ENCODE peak calls at places on chromosomes 7 and 10, in five cellular contexts. M is cardiac fibroblast, W is PC-9, R is progenitor cell of endocrine pancreas, N is tibial nerve. X is an unnamed sample.

GRCh38 chr10:78202386-78202785 is 168.7 kb downstream of the RPS24 start:
- DNase-seq in N (no peak), R (no peak), M (no peak), W (no peak), X (no peak)

GRCh38 chr10:86226801-86227201 is 139.8 kb downstream of the GRID1 start:
- DNase-seq in M (no peak), W (no peak), N (no peak), R (no peak), X (no peak)

GRCh38 chr7:1674161-1675035 is 4.3 kb downstream of the ELFN1 start:
- DNase-seq in N (no peak), W (no peak), R (peak), M (no peak), X (no peak)

GRCh38 chr10:78515037-78515872 is 481.6 kb downstream of the RPS24 start:
- DNase-seq in W (peak), M (peak), N (no peak), R (no peak), X (no peak)

GRCh38 chr10:124994573-124995473 is 52.9 kb downstream of the ZRANB1 start:
- DNase-seq in R (peak), N (no peak), W (no peak), M (no peak), X (peak)

GRCh38 chr7:9507281-9507680 is 1073.9 kb downstream of the NXPH1 start:
- DNase-seq in R (no peak), N (no peak), M (no peak), W (no peak), X (no peak)

GRCh38 chr10:62858364-62858763 is 42.2 kb upstream of the EGR2 start:
- DNase-seq in N (no peak), R (no peak), W (no peak), M (peak), X (no peak)

GRCh38 chr7:34282271-34282670 is 375.7 kb upstream of the NPSR1 start:
- DNase-seq in M (no peak), N (no peak), R (no peak), W (no peak), X (no peak)

GRCh38 chr10:82866424-82867020 is 991.5 kb downstream of the NRG3 start:
- DNase-seq in N (no peak), W (no peak), M (peak), R (no peak), X (no peak)

GRCh38 chr10:64059884-64060283 is 538.7 kb downstream of the REEP3 start:
- DNase-seq in W (no peak), R (no peak), N (no peak), M (no peak), X (no peak)

GRCh38 chr10:132877473-132877872 is 64.9 kb downstream of the CFAP46 start:
- DNase-seq in R (no peak), W (no peak), M (no peak), N (no peak), X (peak)

GRCh38 chr7:94050046-94050445 is 45.9 kb upstream of the BET1 start:
- DNase-seq in R (no peak), W (no peak), M (no peak), N (no peak), X (no peak)

GRCh38 chr10:80461208-80462183 is 7.4 kb downstream of the TSPAN14 start:
- DNase-seq in M (peak), W (no peak), N (no peak), R (no peak), X (no peak)

GRCh38 chr10:78859266-78859665 is 209.5 kb upstream of the ZMIZ1 start:
- DNase-seq in R (no peak), M (no peak), N (no peak), W (no peak), X (no peak)

GRCh38 chr10:113132651-113133088 is 182.6 kb downstream of the TCF7L2 start:
- DNase-seq in N (no peak), R (no peak), W (no peak), M (peak), X (no peak)

GRCh38 chr7:33880787-33881186 is 24.6 kb upstream of the BMPER start:
- DNase-seq in N (no peak), M (no peak), R (no peak), W (no peak), X (no peak)

GRCh38 chr7:136845899-136846465 is 22.5 kb upstream of the CHRM2 start:
- DNase-seq in R (no peak), M (no peak), N (no peak), W (no peak), X (no peak)

GRCh38 chr10:112738586-112739218 is 211.3 kb upstream of the TCF7L2 start:
- DNase-seq in N (no peak), R (no peak), W (no peak), M (peak), X (no peak)

GRCh38 chr10:69492746-69493462 is 41.6 kb downstream of the TSPAN15 start:
- DNase-seq in N (no peak), W (no peak), R (no peak), M (no peak), X (no peak)

GRCh38 chr10:107502263-107502979 is 337.9 kb upstream of the SORCS1 start:
- DNase-seq in W (no peak), N (no peak), R (no peak), M (no peak), X (no peak)

GRCh38 chr10:27717851-27718250 is 27.8 kb downstream of the MKX start:
- DNase-seq in N (no peak), M (no peak), W (no peak), R (no peak), X (no peak)

GRCh38 chr7:21884496-21884895 is 61.2 kb downstream of the CDCA7L start:
- DNase-seq in R (no peak), M (no peak), N (no peak), W (no peak), X (no peak)

GRCh38 chr10:34812771-34813170 is 2.3 kb downstream of the PARD3 start:
- DNase-seq in N (no peak), M (no peak), W (no peak), R (no peak), X (no peak)

GRCh38 chr10:78194539-78195402 is 161.1 kb downstream of the RPS24 start:
- DNase-seq in M (peak), W (no peak), R (no peak), N (no peak), X (no peak)

GRCh38 chr10:71368639-71369038 is 28.1 kb upstream of the CDH23 start:
- DNase-seq in W (no peak), M (no peak), N (no peak), R (no peak), X (no peak)

GRCh38 chr7:68726386-68726785 is 871.9 kb upstream of the AUTS2 start:
- DNase-seq in W (no peak), N (no peak), M (no peak), R (no peak), X (no peak)

GRCh38 chr10:58431903-58432302 is 46.7 kb downstream of the TFAM start:
- DNase-seq in W (no peak), N (peak), M (peak), R (no peak), X (no peak)

GRCh38 chr7:51007708-51008505 is 225.2 kb upstream of the GRB10 start:
- DNase-seq in R (no peak), M (no peak), N (peak), W (no peak), X (no peak)

GRCh38 chr10:88831709-88832108 is 19.9 kb downstream of the ANKRD22 start:
- DNase-seq in W (no peak), M (no peak), R (no peak), N (no peak), X (no peak)

GRCh38 chr10:7545256-7545655 is 121.5 kb downstream of the ITIH5 start:
- DNase-seq in N (no peak), M (peak), W (no peak), R (no peak), X (no peak)

GRCh38 chr10:12768156-12768731 is 233.3 kb downstream of the CCDC3 start:
- DNase-seq in M (no peak), W (no peak), N (no peak), R (no peak), X (no peak)

GRCh38 chr7:101288439-101288838 is 33.2 kb downstream of the IFT22 start:
- DNase-seq in R (no peak), N (no peak), M (no peak), W (no peak), X (no peak)

GRCh38 chr10:97585439-97585811 is 1.2 kb downstream of the HOGA1 start:
- DNase-seq in W (no peak), M (no peak), R (no peak), N (no peak), X (no peak)

GRCh38 chr7:134478707-134479106 is 19.8 kb upstream of the AKR1B1 start:
- DNase-seq in N (no peak), W (no peak), R (no peak), M (no peak), X (no peak)
- TF ChIP-seq CTCF in N (no peak), W (peak), R (no peak), M (peak), X (no peak)

DNA sequence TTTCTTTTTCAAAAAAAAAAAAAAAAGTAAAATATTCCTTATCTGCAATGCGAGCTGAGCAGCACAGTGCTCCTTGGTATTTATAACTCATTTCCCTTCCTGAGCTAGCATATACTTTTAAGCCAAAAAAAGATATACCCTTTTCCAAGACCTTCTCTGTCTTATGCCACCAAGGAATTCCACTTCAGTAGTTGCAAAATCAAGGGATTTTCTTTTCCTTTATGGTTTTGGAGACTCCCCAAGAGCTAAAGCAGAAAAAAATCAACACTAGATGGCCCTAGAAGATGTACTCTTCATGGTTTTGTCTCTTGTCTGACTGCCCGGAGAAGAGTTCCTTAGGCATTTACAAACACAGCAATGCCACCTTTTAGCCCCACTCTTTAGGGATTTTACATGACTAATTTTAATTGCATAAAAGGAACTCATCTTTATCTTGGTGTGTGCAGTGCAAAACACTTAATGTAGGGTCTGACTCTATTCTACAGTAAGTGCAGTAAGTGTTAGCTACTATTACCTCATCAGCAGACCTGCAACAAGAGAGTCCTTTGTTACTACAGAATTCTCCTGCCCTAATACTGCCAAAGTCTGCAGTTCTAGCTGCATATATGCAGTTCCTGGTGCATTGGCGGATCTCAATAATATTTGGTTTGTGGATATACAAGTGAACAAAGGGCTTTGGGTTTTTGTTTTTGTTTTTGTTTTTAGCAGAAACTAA is 443.3 kb downstream of the GFRA1 start:
- DNase-seq in R (no peak), W (no peak), N (no peak), M (peak), X (no peak)
- TF ChIP-seq CTCF in R (no peak), W (no peak), N (no peak), M (peak), X (no peak)

GRCh38 chr10:99920901-99921300 is 88.8 kb downstream of the DNMBP start:
- DNase-seq in N (no peak), W (no peak), R (no peak), M (peak), X (no peak)

GRCh38 chr10:99915414-99915813 is 94.3 kb downstream of the DNMBP start:
- DNase-seq in W (no peak), M (no peak), N (no peak), R (no peak), X (no peak)

GRCh38 chr10:99916776-99917175 is 93.0 kb downstream of the DNMBP start:
- DNase-seq in M (no peak), N (no peak), R (no peak), W (no peak), X (no peak)

GRCh38 chr10:99920486-99920885 is 89.3 kb downstream of the DNMBP start:
- DNase-seq in N (no peak), M (no peak), R (no peak), W (no peak), X (peak)

DNA sequence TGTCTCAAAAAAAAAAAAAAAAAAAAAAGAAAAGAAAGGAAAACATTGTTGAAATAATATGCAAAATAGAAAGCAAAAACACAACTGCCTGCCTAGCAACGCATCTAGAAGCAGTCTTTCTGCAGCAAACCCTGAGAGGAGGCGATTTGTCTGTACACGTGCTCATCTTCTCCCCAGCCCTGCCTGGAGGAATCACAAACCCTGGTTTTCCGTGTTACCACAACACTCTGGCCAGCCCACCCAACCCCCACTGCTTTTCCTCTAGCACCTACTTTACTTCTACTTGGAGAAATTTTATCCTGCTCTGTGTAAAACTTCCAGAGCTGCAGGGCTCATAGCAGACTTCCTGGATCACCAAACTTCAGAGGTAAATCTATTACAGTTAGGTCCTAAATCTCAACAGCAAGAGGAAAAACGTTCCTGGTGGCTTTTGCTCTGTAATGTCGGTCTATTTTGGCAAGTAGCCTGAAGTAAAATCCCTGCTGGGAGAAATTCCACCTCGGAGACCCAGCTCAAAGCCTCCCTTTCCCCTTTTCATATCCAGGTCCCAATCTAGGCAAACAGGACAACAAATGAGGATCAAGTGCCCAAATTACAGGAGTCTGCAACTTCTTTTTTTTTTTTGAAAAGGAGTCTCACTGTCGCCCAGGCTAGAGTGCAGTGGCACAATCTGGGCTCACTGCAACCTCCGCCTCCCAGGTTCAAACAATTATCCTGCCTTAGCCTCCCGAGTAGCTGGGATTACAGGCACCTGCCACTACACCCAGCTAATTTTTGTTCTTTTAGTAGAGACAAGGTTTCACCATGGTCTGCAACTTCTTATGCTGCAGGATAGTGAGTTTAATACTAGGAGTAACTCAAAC is 91.6 kb downstream of the DNMBP start:
- DNase-seq in R (peak), M (peak), W (no peak), N (no peak), X (no peak)
- TF ChIP-seq CTCF in R (no peak), M (no peak), W (no peak), N (no peak), X (no peak)

GRCh38 chr10:111281516-111281915 is 204.7 kb downstream of the ADRA2A start:
- DNase-seq in M (no peak), R (no peak), W (no peak), N (peak), X (no peak)
- TF ChIP-seq CTCF in M (no peak), R (peak), W (peak), N (no peak), X (no peak)

DNA sequence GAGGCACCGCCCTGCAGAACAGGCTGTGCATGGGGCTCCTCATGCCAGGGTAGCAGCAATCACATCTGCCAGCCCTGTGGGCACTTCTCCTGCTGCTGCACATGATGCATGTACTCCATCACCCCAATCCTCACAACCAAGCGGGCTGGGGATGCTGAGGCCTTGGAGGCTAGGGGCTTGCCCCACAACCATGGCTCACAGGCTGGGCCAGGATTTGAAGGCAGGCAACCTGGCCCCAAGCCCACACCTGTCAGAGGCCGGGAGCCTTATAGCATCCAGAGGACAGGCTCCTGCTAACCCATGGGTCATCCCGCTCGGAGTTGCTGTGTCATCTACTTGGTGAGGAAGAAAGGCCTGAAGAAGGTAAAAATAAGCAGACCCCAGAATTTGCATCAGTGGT is 2.2 kb downstream of the POLM start:
- DNase-seq in N (no peak), M (no peak), R (no peak), W (no peak), X (no peak)
- TF ChIP-seq CTCF in N (no peak), M (no peak), R (no peak), W (no peak), X (no peak)

GRCh38 chr10:116737582-116738358 is 4.6 kb downstream of the HSPA12A start:
- DNase-seq in W (no peak), N (no peak), R (no peak), M (no peak), X (no peak)
- TF ChIP-seq CTCF in W (peak), N (no peak), R (peak), M (peak), X (peak)

DNA sequence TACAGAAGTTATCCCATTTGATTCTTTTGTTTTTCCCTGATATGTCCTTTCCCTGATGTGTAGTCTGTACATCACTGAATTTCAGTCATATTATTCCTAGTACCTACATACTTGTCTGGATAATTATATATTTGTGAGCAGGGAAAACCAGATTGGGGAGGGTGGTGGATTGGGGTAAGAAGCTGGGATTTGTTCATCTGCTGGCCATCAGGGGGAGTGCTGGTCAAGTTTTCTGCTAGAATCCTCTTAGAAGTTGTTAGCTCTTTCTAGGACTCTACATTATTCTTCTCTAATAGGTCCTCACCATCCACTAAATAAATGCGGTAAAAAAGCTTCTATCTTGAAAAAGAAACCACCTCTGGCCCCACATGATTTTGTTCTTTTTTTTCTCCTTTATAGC is 232.7 kb upstream of the TAC1 start:
- DNase-seq in M (peak), R (no peak), W (peak), N (no peak), X (peak)
- TF ChIP-seq CTCF in M (peak), R (peak), W (peak), N (no peak), X (no peak)

X was measured in stomach.